ENCODE peak calls at places on chromosomes 13 and 19, in seven cellular contexts. J is mesendoderm; S is CD8-positive, alpha-beta T cell; N is H1; C is fibroblast of lung; U is heart right ventricle; E is cardiac muscle cell. I is an unnamed sample.

GRCh38 chr19:13483215-13483614 is 23.1 kb downstream of the CACNA1A start:
- DNase-seq in J (peak), S (no peak), N (no peak), C (no peak), U (no peak), E (no peak), I (no peak)

GRCh38 chr19:7904074-7905020 is 670 bp downstream of the MAP2K7 start:
- DNase-seq in J (peak), S (peak), N (no peak), C (no peak), U (no peak), E (no peak), I (peak)

GRCh38 chr19:4568884-4569283 is 9.4 kb upstream of the SEMA6B start:
- DNase-seq in J (no peak), S (no peak), N (no peak), C (no peak), U (no peak), E (no peak), I (no peak)

GRCh38 chr19:39941615-39942507 is 7.4 kb upstream of the FCGBP start:
- DNase-seq in J (no peak), S (peak), N (no peak), C (no peak), U (peak), E (peak), I (peak)

GRCh38 chr19:13195678-13196077 is 45.5 kb downstream of the IER2 start:
- DNase-seq in J (peak), S (peak), N (peak), C (no peak), U (no peak), E (no peak), I (peak)

GRCh38 chr13:19781526-19781925 is 1.2 kb downstream of the PSPC1 start:
- DNase-seq in J (no peak), S (no peak), N (no peak), C (peak), U (no peak), E (no peak), I (no peak)

GRCh38 chr19:37074819-37075362 is 3.3 kb upstream of the ZNF420 start:
- DNase-seq in J (no peak), S (no peak), N (no peak), C (no peak), U (no peak), E (no peak), I (no peak)

GRCh38 chr13:48398450-48399095 is 14.3 kb downstream of the LPAR6 start:
- DNase-seq in J (no peak), S (no peak), N (no peak), C (no peak), U (no peak), E (no peak), I (no peak)

GRCh38 chr19:16441661-16442071 is 30.1 kb downstream of the EPS15L1 start:
- DNase-seq in J (peak), S (no peak), N (no peak), C (no peak), U (no peak), E (no peak), I (no peak)

GRCh38 chr19:16001481-16002312 is 52.9 kb downstream of the OR10H4 start:
- DNase-seq in J (no peak), S (peak), N (no peak), C (peak), U (no peak), E (peak), I (peak)

GRCh38 chr13:79988573-79988972 is 352.4 kb downstream of the SPRY2 start:
- DNase-seq in J (no peak), S (no peak), N (no peak), C (peak), U (no peak), E (peak), I (no peak)

GRCh38 chr13:100513987-100514670 is 74.5 kb downstream of the GGACT start:
- DNase-seq in J (no peak), S (no peak), N (no peak), C (peak), U (no peak), E (peak), I (no peak)

GRCh38 chr19:30228113-30228725 is 144.0 kb upstream of the ZNF536 start:
- DNase-seq in J (peak), S (no peak), N (no peak), C (no peak), U (no peak), E (no peak), I (no peak)

GRCh38 chr19:39193785-39194184 is 3.0 kb upstream of the NCCRP1 start:
- DNase-seq in J (no peak), S (no peak), N (no peak), C (no peak), U (no peak), E (peak), I (no peak)

GRCh38 chr13:67421475-67421874 is 191.3 kb upstream of the PCDH9 start:
- DNase-seq in J (no peak), S (no peak), N (no peak), C (no peak), U (no peak), E (no peak), I (no peak)

GRCh38 chr13:53012707-53013106 is 15.9 kb upstream of the OLFM4 start:
- DNase-seq in J (no peak), S (no peak), N (no peak), C (no peak), U (no peak), E (no peak), I (no peak)

GRCh38 chr19:51788936-51789795 is 5.8 kb upstream of the FPR3 start:
- DNase-seq in J (no peak), S (no peak), N (no peak), C (no peak), U (no peak), E (peak), I (no peak)

GRCh38 chr13:78061806-78062205 is 143.2 kb upstream of the EDNRB start:
- DNase-seq in J (no peak), S (no peak), N (no peak), C (no peak), U (no peak), E (no peak), I (no peak)

GRCh38 chr13:97359181-97360057 is 74.5 kb upstream of the RAP2A start:
- DNase-seq in J (peak), S (peak), N (no peak), C (peak), U (peak), E (peak), I (no peak)

GRCh38 chr13:45909724-45910123 is 58.2 kb upstream of the SIAH3 start:
- DNase-seq in J (no peak), S (no peak), N (no peak), C (no peak), U (no peak), E (no peak), I (no peak)

GRCh38 chr13:77028202-77028601 is 1.2 kb upstream of the FBXL3 start:
- DNase-seq in J (peak), S (no peak), N (no peak), C (peak), U (peak), E (peak), I (no peak)

GRCh38 chr19:30549151-30549550 is 177.0 kb downstream of the ZNF536 start:
- DNase-seq in J (no peak), S (no peak), N (no peak), C (no peak), U (no peak), E (no peak), I (no peak)

GRCh38 chr13:29760561-29760960 is 89.9 kb downstream of the UBL3 start:
- DNase-seq in J (no peak), S (no peak), N (no peak), C (no peak), U (no peak), E (no peak), I (no peak)

GRCh38 chr19:16435238-16435911 is 36.4 kb downstream of the EPS15L1 start:
- DNase-seq in J (peak), S (peak), N (no peak), C (peak), U (peak), E (peak), I (no peak)

GRCh38 chr13:51697855-51698254 is 106.1 kb downstream of the DHRS12 start:
- DNase-seq in J (no peak), S (no peak), N (no peak), C (peak), U (no peak), E (no peak), I (no peak)

GRCh38 chr19:16315825-16316505 is 8.7 kb upstream of the KLF2 start:
- DNase-seq in J (no peak), S (no peak), N (no peak), C (peak), U (peak), E (peak), I (no peak)

GRCh38 chr13:113577881-113578435 is 6.6 kb upstream of the TFDP1 start:
- DNase-seq in J (no peak), S (no peak), N (no peak), C (no peak), U (no peak), E (no peak), I (no peak)

GRCh38 chr13:110391273-110391672 is 84.2 kb downstream of the COL4A2 start:
- DNase-seq in J (no peak), S (no peak), N (no peak), C (peak), U (no peak), E (no peak), I (no peak)

GRCh38 chr13:50365683-50366391 is 350.6 kb downstream of the KCNRG start:
- DNase-seq in J (no peak), S (peak), N (no peak), C (no peak), U (no peak), E (no peak), I (peak)

GRCh38 chr13:35857769-35858168 is 273.4 kb downstream of the DCLK1 start:
- DNase-seq in J (peak), S (no peak), N (peak), C (no peak), U (no peak), E (peak), I (no peak)

GRCh38 chr19:932647-933552 is 7.1 kb downstream of the ARID3A start:
- DNase-seq in J (no peak), S (peak), N (no peak), C (peak), U (peak), E (peak), I (peak)

GRCh38 chr19:40716031-40716654 is 543 bp downstream of the COQ8B start:
- DNase-seq in J (no peak), S (peak), N (no peak), C (no peak), U (no peak), E (no peak), I (peak)

GRCh38 chr19:32471095-32471494 is 65.5 kb downstream of the DPY19L3 start:
- DNase-seq in J (no peak), S (no peak), N (no peak), C (no peak), U (peak), E (no peak), I (no peak)

GRCh38 chr13:67620665-67621064 is 390.5 kb upstream of the PCDH9 start:
- DNase-seq in J (no peak), S (no peak), N (no peak), C (peak), U (no peak), E (no peak), I (no peak)

GRCh38 chr19:47740866-47741519 is 4.4 kb upstream of the NOP53 start:
- DNase-seq in J (no peak), S (no peak), N (no peak), C (no peak), U (no peak), E (no peak), I (no peak)

GRCh38 chr19:13974073-13974472 is 21.8 kb downstream of the DCAF15 start:
- DNase-seq in J (peak), S (peak), N (peak), C (no peak), U (no peak), E (no peak), I (no peak)

GRCh38 chr13:77810430-77810829 is 108.2 kb downstream of the EDNRB start:
- DNase-seq in J (peak), S (no peak), N (no peak), C (peak), U (no peak), E (peak), I (no peak)

GRCh38 chr19:49014123-49014869 is 2.6 kb downstream of the LHB start:
- DNase-seq in J (no peak), S (no peak), N (no peak), C (no peak), U (no peak), E (no peak), I (no peak)

GRCh38 chr13:51838235-51838846 is 6.6 kb downstream of the TMEM272 start:
- DNase-seq in J (no peak), S (no peak), N (no peak), C (no peak), U (no peak), E (peak), I (no peak)

DNA sequence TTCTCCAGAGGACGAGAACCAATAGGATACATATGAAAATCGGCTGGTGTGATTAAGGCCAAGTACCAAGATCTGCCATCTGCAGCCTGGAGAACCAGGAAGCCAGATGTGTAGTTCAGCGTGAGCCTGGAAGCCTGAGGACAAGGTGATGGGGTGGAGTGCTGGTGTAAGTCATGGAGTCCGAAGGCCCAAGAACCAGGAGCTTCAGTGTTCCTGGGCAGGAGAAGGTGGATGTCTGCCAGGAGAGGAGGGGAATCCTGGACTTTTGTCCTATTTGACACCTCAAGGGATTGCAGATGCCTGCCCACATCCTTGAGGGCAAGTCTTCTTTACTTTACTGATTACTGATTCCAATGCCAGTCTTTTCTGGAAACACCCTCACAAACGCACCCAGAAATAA is 71.5 kb downstream of the SPATA13 start:
- DNase-seq in J (no peak), S (no peak), N (no peak), C (no peak), U (no peak), E (no peak), I (no peak)
- H3K4me3 ChIP-seq in J (no peak), S (no peak), N (no peak), C (no peak), U (no peak), E (no peak), I (no peak)

GRCh38 chr13:25905411-25906010 is 146.3 kb downstream of the SHISA2 start:
- DNase-seq in J (peak), S (no peak), N (no peak), C (no peak), U (no peak), E (no peak), I (no peak)
- H3K4me3 ChIP-seq in J (no peak), S (no peak), N (no peak), C (no peak), U (no peak), E (no peak), I (no peak)

GRCh38 chr19:11481777-11482383 is 1.0 kb upstream of the ELAVL3 start:
- DNase-seq in J (peak), S (peak), N (peak), C (peak), U (peak), E (peak), I (peak)
- H3K4me3 ChIP-seq in J (no peak), S (peak), N (peak), C (no peak), U (peak), E (peak), I (peak)

GRCh38 chr19:42069619-42070293 is at the start of gene GRIK5:
- DNase-seq in J (peak), S (no peak), N (no peak), C (no peak), U (no peak), E (no peak), I (no peak)
- H3K4me3 ChIP-seq in J (peak), S (no peak), N (peak), C (no peak), U (peak), E (peak), I (no peak)

DNA sequence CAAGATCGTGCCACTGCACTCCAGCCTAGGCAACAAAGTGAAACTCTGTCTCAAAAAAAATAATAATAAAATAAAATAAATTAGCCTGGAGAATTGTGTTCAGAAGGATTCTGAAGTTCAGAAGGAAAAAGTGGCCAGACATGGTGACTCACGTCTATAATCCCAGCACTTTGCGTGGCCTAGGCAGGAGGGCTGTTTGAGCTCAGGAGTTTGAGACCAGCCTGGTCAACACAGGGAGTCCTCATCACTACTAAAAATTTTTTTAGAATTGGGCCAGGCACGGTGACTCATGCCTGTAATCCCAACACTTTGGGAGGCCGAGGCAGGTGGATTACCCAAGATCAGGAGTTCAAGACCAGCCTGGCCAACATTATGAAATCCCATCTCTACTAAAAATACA is 6.0 kb downstream of the RDH8 start:
- DNase-seq in J (no peak), S (no peak), N (no peak), C (no peak), U (no peak), E (no peak), I (no peak)
- H3K4me3 ChIP-seq in J (no peak), S (no peak), N (no peak), C (no peak), U (no peak), E (no peak), I (no peak)

DNA sequence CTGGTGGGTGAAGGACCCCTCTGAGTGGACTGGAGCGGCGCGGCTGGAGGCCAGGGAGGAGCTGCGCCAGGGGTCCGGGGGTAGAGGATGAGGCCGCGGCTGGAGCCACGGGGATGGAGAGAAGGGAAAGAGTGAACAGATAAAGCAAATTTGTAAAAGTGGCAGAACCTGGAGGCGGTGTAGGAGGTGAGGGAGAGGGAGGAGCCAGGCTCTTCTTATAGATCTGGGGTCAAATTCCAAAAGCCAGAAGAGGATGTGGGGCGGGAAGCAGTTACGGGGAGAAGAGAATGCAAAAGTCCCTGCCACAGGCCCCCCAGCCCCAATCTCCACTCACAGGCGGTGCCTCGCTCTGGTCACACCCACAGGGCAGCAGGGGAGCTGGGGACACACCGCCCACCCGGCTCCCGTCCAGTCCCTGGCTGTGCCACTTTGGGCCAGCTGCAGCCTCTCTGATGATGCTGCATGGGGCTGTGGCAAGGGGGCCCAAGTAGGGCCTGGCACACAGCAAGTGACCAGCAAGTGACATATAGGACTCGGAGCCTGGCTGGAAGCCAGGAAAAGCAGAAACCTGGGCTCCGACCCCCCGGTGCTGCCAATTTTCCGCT is 11.1 kb downstream of the LRRC4B start:
- DNase-seq in J (no peak), S (no peak), N (no peak), C (no peak), U (no peak), E (no peak), I (no peak)
- H3K4me3 ChIP-seq in J (no peak), S (no peak), N (peak), C (no peak), U (peak), E (peak), I (no peak)

GRCh38 chr19:2273356-2274184 is 8.4 kb downstream of the PEAK3 start:
- DNase-seq in J (peak), S (peak), N (peak), C (peak), U (peak), E (peak), I (peak)
- H3K4me3 ChIP-seq in J (no peak), S (peak), N (peak), C (peak), U (no peak), E (peak), I (peak)

I was measured in GM06990.